ENCODE peak calls at places on chromosome 18, in five cellular contexts. S is fibroblast of the aortic adventitia, O is foreskin fibroblast, F is IMR-90, X is fibroblast of villous mesenchyme. U is an unnamed sample.

GRCh38 chr18:79982736-79983135 is 5.6 kb downstream of the TXNL4A start:
- DNase-seq in O (peak; percentile 46), F (peak; percentile 55), X (no peak), S (peak; percentile 15), U (no peak)

GRCh38 chr18:76209597-76209996 is 285.4 kb downstream of the ZNF516 start:
- DNase-seq in F (peak; percentile 67), X (no peak), S (peak; percentile 79), O (peak; percentile 40), U (peak; percentile 66)

GRCh38 chr18:11040823-11041712 is 108.3 kb downstream of the PIEZO2 start:
- DNase-seq in F (peak; percentile 69), O (peak; percentile 24), X (peak; percentile 73), S (peak; percentile 76), U (peak; percentile 56)

GRCh38 chr18:61595615-61596014 is 262.4 kb downstream of the CDH20 start:
- DNase-seq in X (peak; percentile 73), S (peak; percentile 88), O (no peak), F (no peak), U (no peak)

GRCh38 chr18:79888016-79888415 is 63.4 kb downstream of the SLC66A2 start:
- DNase-seq in S (no peak), X (no peak), F (no peak), O (no peak), U (no peak)

GRCh38 chr18:42640160-42640559 is 475.3 kb downstream of the RIT2 start:
- DNase-seq in X (no peak), S (no peak), F (no peak), O (no peak), U (peak; percentile 29)

GRCh38 chr18:6219116-6219717 is 195.5 kb downstream of the L3MBTL4 start:
- DNase-seq in F (peak; percentile 73), S (peak; percentile 69), O (peak; percentile 4), X (peak; percentile 27), U (peak; percentile 69)

GRCh38 chr18:46434629-46435028 is 222.4 kb downstream of the LOXHD1 start:
- DNase-seq in X (no peak), S (no peak), F (no peak), O (no peak), U (no peak)

GRCh38 chr18:64037812-64038414 is 68.0 kb downstream of the SERPINB8 start:
- DNase-seq in S (peak; percentile 20), O (no peak), X (peak; percentile 21), F (peak; percentile 11), U (peak; percentile 49)

GRCh38 chr18:78770149-78771139 is 209.2 kb upstream of the SALL3 start:
- DNase-seq in X (no peak), O (no peak), S (no peak), F (no peak), U (no peak)

GRCh38 chr18:28855524-28855923 is 678.6 kb upstream of the CDH2 start:
- DNase-seq in S (peak; percentile 86), F (peak; percentile 48), O (peak; percentile 28), X (peak; percentile 61), U (peak; percentile 18)

GRCh38 chr18:9000736-9001135 is 101.8 kb upstream of the NDUFV2 start:
- DNase-seq in O (no peak), F (peak; percentile 64), X (peak; percentile 58), S (peak; percentile 80), U (no peak)

GRCh38 chr18:37019157-37019571 is 190.2 kb downstream of the KIAA1328 start:
- DNase-seq in S (no peak), O (peak; percentile 1), X (peak; percentile 5), F (peak; percentile 11), U (peak; percentile 7)

GRCh38 chr18:21550510-21550970 is 50.0 kb downstream of the ESCO1 start:
- DNase-seq in F (no peak), S (no peak), O (no peak), X (no peak), U (no peak)

GRCh38 chr18:23844991-23845680 is 155.9 kb downstream of the LAMA3 start:
- DNase-seq in S (peak; percentile 27), X (no peak), F (no peak), O (no peak), U (no peak)

GRCh38 chr18:73842795-73843394 is 304.7 kb downstream of the FBXO15 start:
- DNase-seq in O (peak; percentile 48), F (peak; percentile 65), X (peak; percentile 41), S (peak; percentile 65), U (peak; percentile 67)

DNA sequence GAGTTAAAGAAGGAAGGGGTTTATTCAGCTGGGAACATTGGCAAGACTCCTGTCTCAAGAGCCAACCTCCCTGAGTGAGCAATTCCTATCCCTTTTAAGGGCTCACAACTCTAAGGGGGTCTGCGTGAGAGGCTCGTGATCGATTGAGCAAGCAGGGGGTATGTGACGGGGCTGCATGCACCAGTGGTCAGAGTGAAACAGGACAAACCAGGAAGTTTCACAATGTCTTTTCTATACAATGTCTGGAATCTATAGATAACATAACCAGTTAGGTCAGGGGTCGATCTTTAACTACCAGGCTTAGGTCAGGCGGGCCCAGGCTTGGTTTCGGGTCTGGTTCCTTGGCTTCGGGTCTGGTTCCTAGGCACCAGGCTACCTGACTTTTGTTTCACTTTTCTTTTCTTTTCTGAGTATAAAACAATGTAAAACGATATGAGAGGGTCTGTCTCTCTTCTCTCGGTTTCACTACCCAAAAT is 30.1 kb upstream of the LIPG start:
- DNase-seq in S (no peak), X (peak; percentile 74), F (no peak), O (no peak), U (no peak)
- H3K4me3 ChIP-seq in S (no peak overlapping the region), X (no peak overlapping the region), F (no peak overlapping the region), O (no peak overlapping the region), U (no peak overlapping the region)

DNA sequence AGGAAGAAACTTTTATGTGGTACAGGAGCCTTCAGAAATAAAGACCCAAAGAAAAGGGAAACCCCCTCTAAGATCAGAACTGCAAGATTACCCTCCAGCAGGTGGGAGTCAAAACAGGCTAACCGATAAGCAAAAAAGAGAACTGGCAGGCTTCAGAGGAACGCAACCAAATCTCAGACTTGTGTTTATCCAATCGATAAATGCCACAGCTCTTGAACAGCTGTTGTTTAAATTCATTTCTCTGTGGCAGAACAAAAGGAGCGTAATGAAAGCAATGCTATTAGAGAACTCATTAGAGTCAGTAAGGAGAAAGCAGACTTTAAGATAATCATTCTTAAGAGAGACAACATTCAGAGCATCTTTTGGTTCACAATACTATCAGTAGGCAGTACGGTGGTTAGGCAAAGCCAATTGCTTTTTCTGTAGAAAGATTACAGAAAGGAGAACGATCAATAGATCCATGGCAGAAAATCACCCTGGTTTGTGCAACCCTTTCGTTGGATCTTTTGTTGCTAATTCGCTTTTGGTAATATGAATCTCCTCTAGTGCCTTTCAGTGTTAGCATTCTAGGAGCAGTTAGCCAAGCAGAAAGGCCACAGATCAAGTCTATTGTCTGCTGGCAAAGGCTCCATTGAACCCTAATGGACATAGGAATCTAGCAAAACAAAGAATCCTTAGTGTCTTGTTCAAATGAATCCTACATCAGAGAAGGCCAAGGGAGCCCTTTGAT is 476.4 kb upstream of the CHST9 start:
- DNase-seq in S (no peak), X (no peak), O (no peak), F (no peak), U (no peak)
- H3K4me3 ChIP-seq in S (no peak overlapping the region), X (no peak overlapping the region), O (no peak overlapping the region), F (no peak overlapping the region), U (no peak overlapping the region)

GRCh38 chr18:58196881-58197872 is 153.2 kb downstream of the NEDD4L start:
- DNase-seq in X (no peak), S (no peak), O (no peak), F (no peak), U (no peak)
- H3K4me3 ChIP-seq in X (no peak overlapping the region), S (no peak overlapping the region), O (no peak overlapping the region), F (no peak overlapping the region), U (no peak overlapping the region)

GRCh38 chr18:65942103-65942502 is 191.3 kb downstream of the CDH7 start:
- DNase-seq in X (no peak), O (no peak), F (no peak), S (no peak), U (no peak)
- H3K4me3 ChIP-seq in X (no peak overlapping the region), O (no peak overlapping the region), F (no peak overlapping the region), S (no peak overlapping the region), U (no peak overlapping the region)

GRCh38 chr18:47901624-47902362 is 28.7 kb downstream of the SMAD2 start:
- DNase-seq in S (no peak), O (no peak), F (no peak), X (peak; percentile 44), U (no peak)
- H3K4me3 ChIP-seq in S (no peak overlapping the region), O (no peak overlapping the region), F (no peak overlapping the region), X (no peak overlapping the region), U (no peak overlapping the region)